ENCODE peak calls at places on chromosomes 6 and 20, in ten cellular contexts. S is pancreas, M is lower lobe of right lung, L is AG04450, Q is left ventricle myocardium inferior, J is cardiac muscle cell, T is GM12878, D is hepatocyte, W is Panc1, Y is keratinocyte. B is an unnamed sample.

GRCh38 chr6:18389479-18389878 is 2.3 kb downstream of the RNF144B start:
- DNase-seq in S (no peak), M (no peak), L (no peak), Q (no peak), J (no peak), T (no peak), D (no peak), W (no peak), Y (no peak), B (no peak)

GRCh38 chr20:36183155-36183944 is 28.8 kb downstream of the EPB41L1 start:
- DNase-seq in S (no peak), M (no peak), L (no peak), Q (no peak), J (no peak), T (no peak), D (peak), W (no peak), Y (no peak), B (no peak)

GRCh38 chr6:42154461-42155209 is 12.2 kb upstream of the C6orf132 start:
- DNase-seq in S (no peak), M (no peak), L (no peak), Q (no peak), J (no peak), T (no peak), D (no peak), W (no peak), Y (no peak), B (no peak)

GRCh38 chr6:44257007-44257752 is at the start of gene SLC35B2:
- DNase-seq in S (peak), M (peak), L (no peak), Q (peak), J (peak), T (no peak), D (peak), W (no peak), Y (no peak), B (peak)

GRCh38 chr6:68649669-68650068 is 14.6 kb downstream of the ADGRB3 start:
- DNase-seq in S (no peak), M (no peak), L (no peak), Q (no peak), J (no peak), T (no peak), D (no peak), W (no peak), Y (no peak), B (no peak)

GRCh38 chr6:106847116-106847515 is 127.4 kb downstream of the CD24 start:
- DNase-seq in S (no peak), M (no peak), L (no peak), Q (no peak), J (no peak), T (peak), D (no peak), W (no peak), Y (no peak), B (no peak)

GRCh38 chr6:151141685-151142084 is 98.1 kb upstream of the AKAP12 start:
- DNase-seq in S (no peak), M (no peak), L (no peak), Q (peak), J (no peak), T (no peak), D (peak), W (no peak), Y (no peak), B (peak)

GRCh38 chr20:43220612-43221011 is 30.9 kb upstream of the PTPRT start:
- DNase-seq in S (no peak), M (no peak), L (no peak), Q (no peak), J (no peak), T (no peak), D (no peak), W (no peak), Y (no peak), B (no peak)

GRCh38 chr6:118685823-118686449 is 34.5 kb upstream of the CEP85L start:
- DNase-seq in S (no peak), M (no peak), L (no peak), Q (no peak), J (no peak), T (no peak), D (no peak), W (no peak), Y (no peak), B (no peak)

GRCh38 chr6:122798099-122798641 is 9.1 kb downstream of the SMPDL3A start:
- DNase-seq in S (peak), M (no peak), L (no peak), Q (no peak), J (peak), T (no peak), D (peak), W (peak), Y (no peak), B (peak)

GRCh38 chr6:148720371-148720770 is 26.5 kb upstream of the UST start:
- DNase-seq in S (no peak), M (no peak), L (no peak), Q (no peak), J (no peak), T (no peak), D (peak), W (no peak), Y (no peak), B (no peak)

GRCh38 chr20:50572922-50573777 is 63.0 kb downstream of the PTPN1 start:
- DNase-seq in S (no peak), M (no peak), L (peak), Q (peak), J (peak), T (no peak), D (no peak), W (no peak), Y (no peak), B (no peak)

GRCh38 chr20:53842301-53843099 is 227.9 kb downstream of the BCAS1 start:
- DNase-seq in S (no peak), M (no peak), L (no peak), Q (no peak), J (no peak), T (peak), D (no peak), W (no peak), Y (no peak), B (no peak)

GRCh38 chr20:38303908-38304379 is at the start of gene BPI:
- DNase-seq in S (no peak), M (peak), L (no peak), Q (peak), J (no peak), T (no peak), D (no peak), W (no peak), Y (no peak), B (no peak)

GRCh38 chr20:8330785-8331699 is 199.0 kb downstream of the PLCB1 start:
- DNase-seq in S (no peak), M (no peak), L (no peak), Q (no peak), J (no peak), T (no peak), D (no peak), W (no peak), Y (no peak), B (no peak)

GRCh38 chr6:142774292-142774691 is 170.7 kb downstream of the HIVEP2 start:
- DNase-seq in S (no peak), M (no peak), L (no peak), Q (no peak), J (no peak), T (no peak), D (no peak), W (no peak), Y (no peak), B (no peak)

GRCh38 chr6:46996860-46997641 is 45.1 kb downstream of the ADGRF1 start:
- DNase-seq in S (no peak), M (no peak), L (no peak), Q (no peak), J (no peak), T (no peak), D (peak), W (no peak), Y (no peak), B (no peak)

GRCh38 chr6:7137335-7138106 is 29.8 kb downstream of the RREB1 start:
- DNase-seq in S (no peak), M (no peak), L (no peak), Q (peak), J (peak), T (no peak), D (no peak), W (no peak), Y (no peak), B (no peak)

GRCh38 chr6:128068110-128068460 is 167.2 kb upstream of the THEMIS start:
- DNase-seq in S (no peak), M (no peak), L (no peak), Q (no peak), J (peak), T (no peak), D (no peak), W (no peak), Y (no peak), B (no peak)

GRCh38 chr6:138443979-138444378 is 40.0 kb downstream of the HEBP2 start:
- DNase-seq in S (no peak), M (no peak), L (no peak), Q (no peak), J (no peak), T (no peak), D (no peak), W (no peak), Y (no peak), B (no peak)

GRCh38 chr20:32980131-32980941 is 23.9 kb downstream of the SUN5 start:
- DNase-seq in S (no peak), M (no peak), L (no peak), Q (no peak), J (no peak), T (no peak), D (peak), W (no peak), Y (no peak), B (no peak)

GRCh38 chr6:165245287-165245686 is 64.1 kb downstream of the C6orf118 start:
- DNase-seq in S (no peak), M (no peak), L (no peak), Q (no peak), J (peak), T (no peak), D (peak), W (no peak), Y (no peak), B (peak)

GRCh38 chr6:111381126-111381525 is 101.9 kb downstream of the REV3L start:
- DNase-seq in S (no peak), M (no peak), L (no peak), Q (no peak), J (no peak), T (no peak), D (no peak), W (no peak), Y (no peak), B (no peak)

GRCh38 chr20:50758469-50758868 is 27.1 kb downstream of the PARD6B start:
- DNase-seq in S (no peak), M (no peak), L (no peak), Q (no peak), J (no peak), T (no peak), D (no peak), W (no peak), Y (no peak), B (no peak)

GRCh38 chr6:44730771-44731391 is 343.4 kb downstream of the CDC5L start:
- DNase-seq in S (no peak), M (no peak), L (peak), Q (no peak), J (no peak), T (no peak), D (peak), W (no peak), Y (no peak), B (no peak)

GRCh38 chr6:24385536-24386269 is 17.0 kb upstream of the MRS2 start:
- DNase-seq in S (no peak), M (no peak), L (no peak), Q (no peak), J (no peak), T (no peak), D (no peak), W (no peak), Y (no peak), B (no peak)

GRCh38 chr6:87319271-87319987 is 3.0 kb upstream of the SMIM8 start:
- DNase-seq in S (no peak), M (no peak), L (no peak), Q (no peak), J (no peak), T (no peak), D (no peak), W (no peak), Y (no peak), B (no peak)

GRCh38 chr20:34850969-34851368 is 21.7 kb downstream of the GGT7 start:
- DNase-seq in S (no peak), M (no peak), L (no peak), Q (no peak), J (no peak), T (no peak), D (no peak), W (no peak), Y (no peak), B (no peak)

GRCh38 chr6:33241968-33242367 is 29.7 kb downstream of the VPS52 start:
- DNase-seq in S (no peak), M (no peak), L (no peak), Q (no peak), J (no peak), T (no peak), D (no peak), W (no peak), Y (no peak), B (no peak)

GRCh38 chr6:44221291-44221960 is 2.0 kb upstream of the SLC29A1 start:
- DNase-seq in S (peak), M (peak), L (no peak), Q (peak), J (peak), T (no peak), D (peak), W (no peak), Y (no peak), B (peak)

GRCh38 chr6:137652961-137653697 is 158.9 kb upstream of the OLIG3 start:
- DNase-seq in S (no peak), M (no peak), L (no peak), Q (no peak), J (no peak), T (no peak), D (no peak), W (no peak), Y (no peak), B (no peak)

GRCh38 chr6:40804905-40805304 is 217.7 kb upstream of the LRFN2 start:
- DNase-seq in S (no peak), M (no peak), L (no peak), Q (no peak), J (no peak), T (no peak), D (no peak), W (no peak), Y (no peak), B (no peak)
- TF ChIP-seq CTCF in S (no peak), M (peak), L (peak), Q (peak), J (peak), T (peak), D (peak), W (peak), Y (peak), B (no peak)

DNA sequence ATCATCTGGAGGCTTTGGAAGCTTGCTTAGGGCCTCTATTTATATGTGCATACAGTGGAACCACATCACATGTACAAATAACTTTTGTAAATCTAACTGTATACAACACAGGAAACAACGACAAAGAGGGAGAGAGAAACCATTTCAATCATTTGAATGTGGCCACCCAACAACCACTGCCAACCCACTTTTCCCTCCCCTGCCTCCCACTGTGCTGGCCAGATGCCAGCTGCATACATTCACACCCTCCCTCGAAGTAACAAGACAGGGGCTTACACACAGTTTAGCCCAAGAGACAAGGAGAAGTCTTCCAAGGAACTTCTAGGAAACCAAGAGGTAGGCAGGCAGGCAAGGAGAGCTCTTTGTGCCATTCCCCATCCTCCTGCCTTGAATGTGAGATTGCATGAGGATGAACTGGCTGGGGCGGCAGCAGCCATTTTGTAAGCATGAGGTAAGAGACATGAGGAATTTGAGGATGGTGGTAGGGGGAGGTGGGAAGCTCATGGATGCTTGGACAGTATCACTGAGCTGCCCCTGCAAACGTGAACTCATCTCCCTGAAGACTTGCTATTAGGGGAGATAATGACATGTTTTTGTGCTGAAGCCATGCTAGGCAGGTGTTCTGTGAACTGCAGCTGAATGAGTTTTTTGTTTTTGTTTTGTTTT is 18.2 kb downstream of the BMP7 start:
- DNase-seq in S (no peak), M (no peak), L (no peak), Q (no peak), J (no peak), T (no peak), D (no peak), W (no peak), Y (no peak), B (no peak)
- H3K27ac ChIP-seq in S (no peak), M (no peak), L (no peak), Q (no peak), J (no peak), T (no peak), D (no peak), W (no peak), Y (no peak), B (no peak)

GRCh38 chr6:37433657-37434271 is 743 bp downstream of the CMTR1 start:
- DNase-seq in S (no peak), M (no peak), L (no peak), Q (peak), J (no peak), T (peak), D (peak), W (no peak), Y (no peak), B (peak)

GRCh38 chr6:37438912-37439311 is 5.9 kb downstream of the CMTR1 start:
- DNase-seq in S (no peak), M (no peak), L (no peak), Q (no peak), J (no peak), T (no peak), D (no peak), W (no peak), Y (no peak), B (no peak)

GRCh38 chr6:37435373-37435772 is 2.4 kb downstream of the CMTR1 start:
- DNase-seq in S (no peak), M (no peak), L (no peak), Q (no peak), J (no peak), T (no peak), D (no peak), W (no peak), Y (no peak), B (no peak)

GRCh38 chr6:37432916-37433656 is at the start of gene CMTR1:
- DNase-seq in S (peak), M (peak), L (peak), Q (peak), J (peak), T (peak), D (peak), W (peak), Y (no peak), B (peak)

DNA sequence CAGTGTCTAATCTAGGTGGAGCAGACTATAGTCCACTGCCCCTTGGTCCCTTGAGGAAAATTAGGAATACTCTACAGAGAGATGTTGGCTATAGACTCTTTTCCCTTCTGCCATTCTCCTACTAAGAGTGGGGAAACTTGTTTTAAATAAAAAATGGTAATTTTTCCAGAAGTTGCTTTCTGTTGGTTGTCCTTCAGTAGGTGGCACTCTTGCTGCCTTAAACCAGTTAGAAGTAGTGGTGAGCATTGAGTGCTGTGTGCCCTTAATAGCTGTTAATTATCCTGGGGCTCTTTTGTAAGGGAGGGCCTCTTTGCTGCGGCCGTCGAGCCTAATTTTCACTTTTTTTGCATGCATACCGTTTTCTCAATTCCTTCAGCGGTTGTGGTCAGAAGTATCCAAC is 2.8 kb downstream of the CMTR1 start:
- DNase-seq in S (no peak), M (no peak), L (no peak), Q (no peak), J (no peak), T (no peak), D (no peak), W (no peak), Y (no peak), B (no peak)
- TF ChIP-seq CTCF in S (no peak), M (no peak), L (no peak), Q (no peak), J (no peak), T (peak), D (no peak), W (peak), Y (no peak), B (no peak)

GRCh38 chr6:116278478-116278822 is 1.3 kb downstream of the TSPYL1 start:
- DNase-seq in S (no peak), M (no peak), L (no peak), Q (no peak), J (no peak), T (no peak), D (no peak), W (no peak), Y (no peak), B (no peak)
- H3K27ac ChIP-seq in S (peak), M (peak), L (no peak), Q (peak), J (peak), T (peak), D (peak), W (peak), Y (peak), B (peak)

GRCh38 chr6:13487122-13488014 is at the start of gene GFOD1:
- DNase-seq in S (peak), M (peak), L (peak), Q (peak), J (peak), T (no peak), D (peak), W (no peak), Y (no peak), B (peak)
- TF ChIP-seq CTCF in S (no peak), M (peak), L (peak), Q (peak), J (peak), T (no peak), D (no peak), W (peak), Y (peak), B (no peak)

B was measured in RWPE1.